ENCODE peak calls at places on chromosomes 5 and 9, in ten cellular contexts. One of them, this sample, is unnamed.

GRCh38 chr9:73173526-73174411 is 22.1 kb downstream of the ANXA1 start:
- DNase-seq in AG04450: no peak
- DNase-seq in left ventricle myocardium inferior: no peak
- DNase-seq in spleen: no peak
- DNase-seq in choroid plexus epithelial cell: no peak
- DNase-seq in fibroblast of pulmonary artery: no peak
- DNase-seq in Caco-2: no peak
- DNase-seq in foreskin fibroblast: no peak
- DNase-seq in MCF 10A: no peak
- DNase-seq in mesothelial cell of epicardium: no peak
- DNase-seq in this sample: no peak

GRCh38 chr5:172506921-172507320 is 52.6 kb upstream of the SH3PXD2B start:
- DNase-seq in AG04450: no peak
- DNase-seq in left ventricle myocardium inferior: no peak
- DNase-seq in spleen: peak; percentile 35
- DNase-seq in choroid plexus epithelial cell: no peak
- DNase-seq in fibroblast of pulmonary artery: no peak
- DNase-seq in Caco-2: peak; percentile 14
- DNase-seq in foreskin fibroblast: no peak
- DNase-seq in MCF 10A: no peak
- DNase-seq in mesothelial cell of epicardium: no peak
- DNase-seq in this sample: no peak

GRCh38 chr9:4321554-4321953 is 21.7 kb upstream of the GLIS3 start:
- DNase-seq in AG04450: no peak
- DNase-seq in left ventricle myocardium inferior: no peak
- DNase-seq in spleen: no peak
- DNase-seq in choroid plexus epithelial cell: no peak
- DNase-seq in fibroblast of pulmonary artery: no peak
- DNase-seq in Caco-2: no peak
- DNase-seq in foreskin fibroblast: no peak
- DNase-seq in MCF 10A: no peak
- DNase-seq in mesothelial cell of epicardium: no peak
- DNase-seq in this sample: no peak

GRCh38 chr5:106314221-106314824 is 1356.4 kb downstream of the EFNA5 start:
- DNase-seq in AG04450: no peak
- DNase-seq in left ventricle myocardium inferior: no peak
- DNase-seq in spleen: no peak
- DNase-seq in choroid plexus epithelial cell: peak; percentile 48
- DNase-seq in fibroblast of pulmonary artery: peak; percentile 76
- DNase-seq in Caco-2: no peak
- DNase-seq in foreskin fibroblast: peak; percentile 56
- DNase-seq in MCF 10A: peak; percentile 22
- DNase-seq in mesothelial cell of epicardium: no peak
- DNase-seq in this sample: no peak

GRCh38 chr9:124342946-124343485 is 72.2 kb downstream of the PSMB7 start:
- DNase-seq in AG04450: peak; percentile 78
- DNase-seq in left ventricle myocardium inferior: peak; percentile 26
- DNase-seq in spleen: peak; percentile 76
- DNase-seq in choroid plexus epithelial cell: peak; percentile 93
- DNase-seq in fibroblast of pulmonary artery: peak; percentile 79
- DNase-seq in Caco-2: no peak
- DNase-seq in foreskin fibroblast: peak; percentile 96
- DNase-seq in MCF 10A: peak; percentile 90
- DNase-seq in mesothelial cell of epicardium: no peak
- DNase-seq in this sample: no peak

GRCh38 chr5:68460147-68460760 is 244.7 kb downstream of the PIK3R1 start:
- DNase-seq in AG04450: no peak
- DNase-seq in left ventricle myocardium inferior: no peak
- DNase-seq in spleen: no peak
- DNase-seq in choroid plexus epithelial cell: peak; percentile 88
- DNase-seq in fibroblast of pulmonary artery: peak; percentile 82
- DNase-seq in Caco-2: no peak
- DNase-seq in foreskin fibroblast: peak; percentile 46
- DNase-seq in MCF 10A: peak; percentile 67
- DNase-seq in mesothelial cell of epicardium: no peak
- DNase-seq in this sample: no peak

GRCh38 chr9:91967259-91967658 is 17.2 kb upstream of the ROR2 start:
- DNase-seq in AG04450: no peak
- DNase-seq in left ventricle myocardium inferior: no peak
- DNase-seq in spleen: no peak
- DNase-seq in choroid plexus epithelial cell: no peak
- DNase-seq in fibroblast of pulmonary artery: no peak
- DNase-seq in Caco-2: no peak
- DNase-seq in foreskin fibroblast: no peak
- DNase-seq in MCF 10A: no peak
- DNase-seq in mesothelial cell of epicardium: no peak
- DNase-seq in this sample: no peak

GRCh38 chr9:90805006-90805993 is 3.7 kb downstream of the SYK start:
- DNase-seq in AG04450: no peak
- DNase-seq in left ventricle myocardium inferior: no peak
- DNase-seq in spleen: no peak
- DNase-seq in choroid plexus epithelial cell: no peak
- DNase-seq in fibroblast of pulmonary artery: no peak
- DNase-seq in Caco-2: no peak
- DNase-seq in foreskin fibroblast: no peak
- DNase-seq in MCF 10A: no peak
- DNase-seq in mesothelial cell of epicardium: no peak
- DNase-seq in this sample: no peak

GRCh38 chr9:35798658-35799366 is 7.4 kb downstream of the NPR2 start:
- DNase-seq in AG04450: no peak
- DNase-seq in left ventricle myocardium inferior: no peak
- DNase-seq in spleen: no peak
- DNase-seq in choroid plexus epithelial cell: peak; percentile 14
- DNase-seq in fibroblast of pulmonary artery: peak; percentile 29
- DNase-seq in Caco-2: no peak
- DNase-seq in foreskin fibroblast: peak; percentile 59
- DNase-seq in MCF 10A: peak; percentile 68
- DNase-seq in mesothelial cell of epicardium: no peak
- DNase-seq in this sample: no peak

GRCh38 chr9:113921366-113921765 is 45.3 kb downstream of the ZNF618 start:
- DNase-seq in AG04450: no peak
- DNase-seq in left ventricle myocardium inferior: no peak
- DNase-seq in spleen: no peak
- DNase-seq in choroid plexus epithelial cell: no peak
- DNase-seq in fibroblast of pulmonary artery: no peak
- DNase-seq in Caco-2: no peak
- DNase-seq in foreskin fibroblast: no peak
- DNase-seq in MCF 10A: no peak
- DNase-seq in mesothelial cell of epicardium: no peak
- DNase-seq in this sample: no peak

GRCh38 chr5:121937762-121938161 is 24.0 kb upstream of the SRFBP1 start:
- DNase-seq in AG04450: no peak
- DNase-seq in left ventricle myocardium inferior: no peak
- DNase-seq in spleen: no peak
- DNase-seq in choroid plexus epithelial cell: peak; percentile 38
- DNase-seq in fibroblast of pulmonary artery: peak; percentile 19
- DNase-seq in Caco-2: no peak
- DNase-seq in foreskin fibroblast: no peak
- DNase-seq in MCF 10A: no peak
- DNase-seq in mesothelial cell of epicardium: no peak
- DNase-seq in this sample: no peak

GRCh38 chr9:132842124-132843005 is 35.7 kb downstream of the AK8 start:
- DNase-seq in AG04450: no peak
- DNase-seq in left ventricle myocardium inferior: no peak
- DNase-seq in spleen: no peak
- DNase-seq in choroid plexus epithelial cell: peak; percentile 5
- DNase-seq in fibroblast of pulmonary artery: no peak
- DNase-seq in Caco-2: peak; percentile 23
- DNase-seq in foreskin fibroblast: no peak
- DNase-seq in MCF 10A: no peak
- DNase-seq in mesothelial cell of epicardium: no peak
- DNase-seq in this sample: no peak

GRCh38 chr9:99411479-99412100 is 189.5 kb downstream of the SEC61B start:
- DNase-seq in AG04450: no peak
- DNase-seq in left ventricle myocardium inferior: no peak
- DNase-seq in spleen: no peak
- DNase-seq in choroid plexus epithelial cell: no peak
- DNase-seq in fibroblast of pulmonary artery: no peak
- DNase-seq in Caco-2: no peak
- DNase-seq in foreskin fibroblast: no peak
- DNase-seq in MCF 10A: no peak
- DNase-seq in mesothelial cell of epicardium: no peak
- DNase-seq in this sample: no peak

GRCh38 chr5:96615223-96615622 is 47.0 kb upstream of the CAST start:
- DNase-seq in AG04450: no peak
- DNase-seq in left ventricle myocardium inferior: no peak
- DNase-seq in spleen: no peak
- DNase-seq in choroid plexus epithelial cell: peak; percentile 25
- DNase-seq in fibroblast of pulmonary artery: no peak
- DNase-seq in Caco-2: no peak
- DNase-seq in foreskin fibroblast: no peak
- DNase-seq in MCF 10A: no peak
- DNase-seq in mesothelial cell of epicardium: no peak
- DNase-seq in this sample: no peak

GRCh38 chr5:150778517-150779396 is at the start of gene SMIM3:
- DNase-seq in AG04450: no peak
- DNase-seq in left ventricle myocardium inferior: peak; percentile 89
- DNase-seq in spleen: peak; percentile 94
- DNase-seq in choroid plexus epithelial cell: peak; percentile 73
- DNase-seq in fibroblast of pulmonary artery: peak; percentile 71
- DNase-seq in Caco-2: peak; percentile 86
- DNase-seq in foreskin fibroblast: peak; percentile 85
- DNase-seq in MCF 10A: peak; percentile 84
- DNase-seq in mesothelial cell of epicardium: peak; percentile 65
- DNase-seq in this sample: no peak

GRCh38 chr9:78407636-78408312 is 110.8 kb downstream of the PSAT1 start:
- DNase-seq in AG04450: no peak
- DNase-seq in left ventricle myocardium inferior: no peak
- DNase-seq in spleen: no peak
- DNase-seq in choroid plexus epithelial cell: no peak
- DNase-seq in fibroblast of pulmonary artery: no peak
- DNase-seq in Caco-2: no peak
- DNase-seq in foreskin fibroblast: no peak
- DNase-seq in MCF 10A: no peak
- DNase-seq in mesothelial cell of epicardium: no peak
- DNase-seq in this sample: no peak

GRCh38 chr5:166758151-166758550 is 1533.3 kb upstream of the WWC1 start:
- DNase-seq in AG04450: no peak
- DNase-seq in left ventricle myocardium inferior: no peak
- DNase-seq in spleen: no peak
- DNase-seq in choroid plexus epithelial cell: peak; percentile 84
- DNase-seq in fibroblast of pulmonary artery: peak; percentile 46
- DNase-seq in Caco-2: no peak
- DNase-seq in foreskin fibroblast: no peak
- DNase-seq in MCF 10A: peak; percentile 51
- DNase-seq in mesothelial cell of epicardium: no peak
- DNase-seq in this sample: no peak
- TF ChIP-seq CTCF in AG04450: no peak
- TF ChIP-seq CTCF in left ventricle myocardium inferior: no peak
- TF ChIP-seq CTCF in spleen: no peak
- TF ChIP-seq CTCF in choroid plexus epithelial cell: no peak
- TF ChIP-seq CTCF in fibroblast of pulmonary artery: no peak
- TF ChIP-seq CTCF in Caco-2: no peak
- TF ChIP-seq CTCF in foreskin fibroblast: no peak
- TF ChIP-seq CTCF in MCF 10A: no peak
- TF ChIP-seq CTCF in mesothelial cell of epicardium: no peak
- TF ChIP-seq CTCF in this sample: no peak

GRCh38 chr5:42908086-42908485 is 96.4 kb upstream of the SELENOP start:
- DNase-seq in AG04450: no peak
- DNase-seq in left ventricle myocardium inferior: no peak
- DNase-seq in spleen: no peak
- DNase-seq in choroid plexus epithelial cell: peak; percentile 5
- DNase-seq in fibroblast of pulmonary artery: no peak
- DNase-seq in Caco-2: no peak
- DNase-seq in foreskin fibroblast: no peak
- DNase-seq in MCF 10A: no peak
- DNase-seq in mesothelial cell of epicardium: no peak
- DNase-seq in this sample: no peak

GRCh38 chr5:42908509-42909488 is 97.1 kb upstream of the SELENOP start:
- DNase-seq in AG04450: peak; percentile 68
- DNase-seq in left ventricle myocardium inferior: peak; percentile 85
- DNase-seq in spleen: peak; percentile 96
- DNase-seq in choroid plexus epithelial cell: peak; percentile 92
- DNase-seq in fibroblast of pulmonary artery: peak; percentile 91
- DNase-seq in Caco-2: peak; percentile 90
- DNase-seq in foreskin fibroblast: peak; percentile 77
- DNase-seq in MCF 10A: peak; percentile 92
- DNase-seq in mesothelial cell of epicardium: peak; percentile 78
- DNase-seq in this sample: peak; percentile 71

GRCh38 chr5:42915306-42915866 is 103.7 kb upstream of the SELENOP start:
- DNase-seq in AG04450: no peak
- DNase-seq in left ventricle myocardium inferior: no peak
- DNase-seq in spleen: no peak
- DNase-seq in choroid plexus epithelial cell: no peak
- DNase-seq in fibroblast of pulmonary artery: no peak
- DNase-seq in Caco-2: no peak
- DNase-seq in foreskin fibroblast: no peak
- DNase-seq in MCF 10A: no peak
- DNase-seq in mesothelial cell of epicardium: no peak
- DNase-seq in this sample: no peak

GRCh38 chr5:42912184-42912766 is 100.6 kb upstream of the SELENOP start:
- DNase-seq in AG04450: peak; percentile 13
- DNase-seq in left ventricle myocardium inferior: no peak
- DNase-seq in spleen: no peak
- DNase-seq in choroid plexus epithelial cell: peak; percentile 68
- DNase-seq in fibroblast of pulmonary artery: peak; percentile 83
- DNase-seq in Caco-2: no peak
- DNase-seq in foreskin fibroblast: peak; percentile 43
- DNase-seq in MCF 10A: peak; percentile 71
- DNase-seq in mesothelial cell of epicardium: no peak
- DNase-seq in this sample: no peak
- TF ChIP-seq CTCF in AG04450: peak; percentile 64
- TF ChIP-seq CTCF in left ventricle myocardium inferior: peak; percentile 51
- TF ChIP-seq CTCF in spleen: peak; percentile 69
- TF ChIP-seq CTCF in choroid plexus epithelial cell: peak; percentile 61
- TF ChIP-seq CTCF in fibroblast of pulmonary artery: peak; percentile 73
- TF ChIP-seq CTCF in Caco-2: peak; percentile 47
- TF ChIP-seq CTCF in foreskin fibroblast: peak; percentile 54
- TF ChIP-seq CTCF in MCF 10A: peak; percentile 59
- TF ChIP-seq CTCF in mesothelial cell of epicardium: no peak
- TF ChIP-seq CTCF in this sample: no peak

GRCh38 chr5:162209005-162209605 is 141.5 kb downstream of the GABRG2 start:
- DNase-seq in AG04450: no peak
- DNase-seq in left ventricle myocardium inferior: no peak
- DNase-seq in spleen: no peak
- DNase-seq in choroid plexus epithelial cell: peak; percentile 0
- DNase-seq in fibroblast of pulmonary artery: no peak
- DNase-seq in Caco-2: peak; percentile 66
- DNase-seq in foreskin fibroblast: no peak
- DNase-seq in MCF 10A: peak; percentile 83
- DNase-seq in mesothelial cell of epicardium: no peak
- DNase-seq in this sample: no peak
- TF ChIP-seq CTCF in AG04450: no peak
- TF ChIP-seq CTCF in left ventricle myocardium inferior: peak; percentile 54
- TF ChIP-seq CTCF in spleen: peak; percentile 64
- TF ChIP-seq CTCF in choroid plexus epithelial cell: no peak
- TF ChIP-seq CTCF in fibroblast of pulmonary artery: no peak
- TF ChIP-seq CTCF in Caco-2: peak; percentile 55
- TF ChIP-seq CTCF in foreskin fibroblast: no peak
- TF ChIP-seq CTCF in MCF 10A: peak; percentile 71
- TF ChIP-seq CTCF in mesothelial cell of epicardium: no peak
- TF ChIP-seq CTCF in this sample: no peak

DNA sequence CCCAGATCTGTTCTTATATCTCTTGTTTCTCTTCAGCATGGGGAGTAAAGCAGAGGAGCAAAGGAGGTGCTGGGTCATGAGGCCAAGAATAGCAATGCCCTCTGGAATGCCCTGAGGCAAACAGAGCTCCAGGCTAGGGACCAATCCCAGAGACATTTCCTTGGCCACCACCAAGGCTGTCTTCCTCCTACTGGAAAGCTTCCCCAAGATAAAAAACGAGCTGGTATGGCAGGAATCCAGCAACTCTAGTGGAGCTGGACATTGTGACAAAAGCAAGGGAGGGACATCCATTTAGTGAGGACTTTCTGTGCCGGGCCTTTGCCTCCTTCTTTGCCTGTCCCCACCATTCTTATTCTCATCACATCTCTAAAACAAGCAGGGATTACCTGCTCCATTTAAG is 161.6 kb downstream of the ASTN2 start:
- DNase-seq in AG04450: no peak
- DNase-seq in left ventricle myocardium inferior: no peak
- DNase-seq in spleen: no peak
- DNase-seq in choroid plexus epithelial cell: no peak
- DNase-seq in fibroblast of pulmonary artery: no peak
- DNase-seq in Caco-2: no peak
- DNase-seq in foreskin fibroblast: no peak
- DNase-seq in MCF 10A: no peak
- DNase-seq in mesothelial cell of epicardium: no peak
- DNase-seq in this sample: no peak
- TF ChIP-seq CTCF in AG04450: no peak
- TF ChIP-seq CTCF in left ventricle myocardium inferior: no peak
- TF ChIP-seq CTCF in spleen: no peak
- TF ChIP-seq CTCF in choroid plexus epithelial cell: no peak
- TF ChIP-seq CTCF in fibroblast of pulmonary artery: no peak
- TF ChIP-seq CTCF in Caco-2: no peak
- TF ChIP-seq CTCF in foreskin fibroblast: no peak
- TF ChIP-seq CTCF in MCF 10A: no peak
- TF ChIP-seq CTCF in mesothelial cell of epicardium: no peak
- TF ChIP-seq CTCF in this sample: no peak